ENCODE peak calls at places on chromosomes 12 and 14, in eight cellular contexts. One of them, this sample, is unnamed.

GRCh38 chr14:104986487-104987164 is 1.0 kb downstream of the CLBA1 start:
- DNase-seq in stimulated activated CD4-positive, alpha-beta T cell treated with anti-CD3 and anti-CD28 coated beads, Interleukin-15, amount 100 ng/mL, for 1 hour: no peak
- DNase-seq in Right ventricle myocardium superior: peak; percentile 44
- DNase-seq in M059J: no peak
- DNase-seq in NCI-H510A: no peak
- DNase-seq in AG08396: no peak
- DNase-seq in central memory CD4-positive, alpha-beta T cell: no peak
- DNase-seq in AG08395: no peak
- DNase-seq in this sample: no peak

GRCh38 chr12:60977966-60978365 is 1282.2 kb upstream of the USP15 start:
- DNase-seq in stimulated activated CD4-positive, alpha-beta T cell treated with anti-CD3 and anti-CD28 coated beads, Interleukin-15, amount 100 ng/mL, for 1 hour: no peak
- DNase-seq in Right ventricle myocardium superior: no peak
- DNase-seq in M059J: peak; percentile 3
- DNase-seq in NCI-H510A: no peak
- DNase-seq in AG08396: no peak
- DNase-seq in central memory CD4-positive, alpha-beta T cell: no peak
- DNase-seq in AG08395: no peak
- DNase-seq in this sample: no peak

GRCh38 chr14:101810897-101811620 is 49.5 kb downstream of the PPP2R5C start:
- DNase-seq in stimulated activated CD4-positive, alpha-beta T cell treated with anti-CD3 and anti-CD28 coated beads, Interleukin-15, amount 100 ng/mL, for 1 hour: no peak
- DNase-seq in Right ventricle myocardium superior: no peak
- DNase-seq in M059J: peak; percentile 46
- DNase-seq in NCI-H510A: no peak
- DNase-seq in AG08396: no peak
- DNase-seq in central memory CD4-positive, alpha-beta T cell: no peak
- DNase-seq in AG08395: no peak
- DNase-seq in this sample: no peak

GRCh38 chr12:49962861-49963765 is 1.4 kb downstream of the AQP5 start:
- DNase-seq in stimulated activated CD4-positive, alpha-beta T cell treated with anti-CD3 and anti-CD28 coated beads, Interleukin-15, amount 100 ng/mL, for 1 hour: no peak
- DNase-seq in Right ventricle myocardium superior: peak; percentile 80
- DNase-seq in M059J: peak; percentile 86
- DNase-seq in NCI-H510A: no peak
- DNase-seq in AG08396: no peak
- DNase-seq in central memory CD4-positive, alpha-beta T cell: no peak
- DNase-seq in AG08395: no peak
- DNase-seq in this sample: peak; percentile 36

GRCh38 chr12:46071769-46072624 is 81.6 kb upstream of the SCAF11 start:
- DNase-seq in stimulated activated CD4-positive, alpha-beta T cell treated with anti-CD3 and anti-CD28 coated beads, Interleukin-15, amount 100 ng/mL, for 1 hour: peak; percentile 18
- DNase-seq in Right ventricle myocardium superior: peak; percentile 60
- DNase-seq in M059J: peak; percentile 75
- DNase-seq in NCI-H510A: peak; percentile 29
- DNase-seq in AG08396: peak; percentile 83
- DNase-seq in central memory CD4-positive, alpha-beta T cell: peak; percentile 38
- DNase-seq in AG08395: peak; percentile 81
- DNase-seq in this sample: peak; percentile 48

GRCh38 chr12:123767613-123768012 is 5.5 kb downstream of the DNAH10 start:
- DNase-seq in stimulated activated CD4-positive, alpha-beta T cell treated with anti-CD3 and anti-CD28 coated beads, Interleukin-15, amount 100 ng/mL, for 1 hour: no peak
- DNase-seq in Right ventricle myocardium superior: no peak
- DNase-seq in M059J: no peak
- DNase-seq in NCI-H510A: no peak
- DNase-seq in AG08396: no peak
- DNase-seq in central memory CD4-positive, alpha-beta T cell: no peak
- DNase-seq in AG08395: no peak
- DNase-seq in this sample: no peak

GRCh38 chr14:77141592-77142288 is at the start of gene ZDHHC22:
- DNase-seq in stimulated activated CD4-positive, alpha-beta T cell treated with anti-CD3 and anti-CD28 coated beads, Interleukin-15, amount 100 ng/mL, for 1 hour: no peak
- DNase-seq in Right ventricle myocardium superior: no peak
- DNase-seq in M059J: peak; percentile 18
- DNase-seq in NCI-H510A: peak; percentile 67
- DNase-seq in AG08396: no peak
- DNase-seq in central memory CD4-positive, alpha-beta T cell: no peak
- DNase-seq in AG08395: no peak
- DNase-seq in this sample: peak; percentile 47

GRCh38 chr14:73850940-73851339 is 691 bp upstream of the PTGR2 start:
- DNase-seq in stimulated activated CD4-positive, alpha-beta T cell treated with anti-CD3 and anti-CD28 coated beads, Interleukin-15, amount 100 ng/mL, for 1 hour: no peak
- DNase-seq in Right ventricle myocardium superior: no peak
- DNase-seq in M059J: peak; percentile 36
- DNase-seq in NCI-H510A: no peak
- DNase-seq in AG08396: no peak
- DNase-seq in central memory CD4-positive, alpha-beta T cell: no peak
- DNase-seq in AG08395: no peak
- DNase-seq in this sample: no peak

GRCh38 chr12:102629262-102629888 is 149.0 kb upstream of the IGF1 start:
- DNase-seq in stimulated activated CD4-positive, alpha-beta T cell treated with anti-CD3 and anti-CD28 coated beads, Interleukin-15, amount 100 ng/mL, for 1 hour: no peak
- DNase-seq in Right ventricle myocardium superior: no peak
- DNase-seq in M059J: peak; percentile 32
- DNase-seq in NCI-H510A: no peak
- DNase-seq in AG08396: no peak
- DNase-seq in central memory CD4-positive, alpha-beta T cell: no peak
- DNase-seq in AG08395: peak; percentile 19
- DNase-seq in this sample: no peak

GRCh38 chr14:52987042-52987441 is 36.2 kb upstream of the FERMT2 start:
- DNase-seq in stimulated activated CD4-positive, alpha-beta T cell treated with anti-CD3 and anti-CD28 coated beads, Interleukin-15, amount 100 ng/mL, for 1 hour: no peak
- DNase-seq in Right ventricle myocardium superior: no peak
- DNase-seq in M059J: no peak
- DNase-seq in NCI-H510A: no peak
- DNase-seq in AG08396: no peak
- DNase-seq in central memory CD4-positive, alpha-beta T cell: no peak
- DNase-seq in AG08395: no peak
- DNase-seq in this sample: no peak

GRCh38 chr12:92928431-92928961 is 599 bp downstream of the EEA1 start:
- DNase-seq in stimulated activated CD4-positive, alpha-beta T cell treated with anti-CD3 and anti-CD28 coated beads, Interleukin-15, amount 100 ng/mL, for 1 hour: peak; percentile 19
- DNase-seq in Right ventricle myocardium superior: peak; percentile 69
- DNase-seq in M059J: peak; percentile 30
- DNase-seq in NCI-H510A: peak; percentile 28
- DNase-seq in AG08396: peak; percentile 45
- DNase-seq in central memory CD4-positive, alpha-beta T cell: peak; percentile 33
- DNase-seq in AG08395: peak; percentile 20
- DNase-seq in this sample: no peak

GRCh38 chr12:90021729-90022249 is 313.2 kb upstream of the ATP2B1 start:
- DNase-seq in stimulated activated CD4-positive, alpha-beta T cell treated with anti-CD3 and anti-CD28 coated beads, Interleukin-15, amount 100 ng/mL, for 1 hour: no peak
- DNase-seq in Right ventricle myocardium superior: no peak
- DNase-seq in M059J: no peak
- DNase-seq in NCI-H510A: no peak
- DNase-seq in AG08396: no peak
- DNase-seq in central memory CD4-positive, alpha-beta T cell: no peak
- DNase-seq in AG08395: no peak
- DNase-seq in this sample: no peak